ENCODE peak calls at places on chromosomes 4 and X, in nine cellular contexts. One of them, this sample, is unnamed.
A peak's percentile ranks its signal among the peaks of the same experiment; 100 is the strongest.

GRCh38 chr4:17781072-17781830 is at the start of gene FAM184B:
- DNase-seq in AG09309: no peak
- DNase-seq in fibroblast of lung: no peak
- DNase-seq in AG04449: no peak
- DNase-seq in BE2C: peak; percentile 18
- DNase-seq in CD4-positive, alpha-beta T cell: no peak
- DNase-seq in choroid plexus epithelial cell: no peak
- DNase-seq in WTC11: peak; percentile 47
- DNase-seq in GM12878: no peak
- DNase-seq in this sample: no peak

GRCh38 chr4:26105815-26106699 is 192.0 kb downstream of the SMIM20 start:
- DNase-seq in AG09309: no peak
- DNase-seq in fibroblast of lung: peak; percentile 84
- DNase-seq in AG04449: no peak
- DNase-seq in BE2C: no peak
- DNase-seq in CD4-positive, alpha-beta T cell: no peak
- DNase-seq in choroid plexus epithelial cell: peak; percentile 65
- DNase-seq in WTC11: no peak
- DNase-seq in GM12878: no peak
- DNase-seq in this sample: no peak

GRCh38 chr4:121648518-121648917 is 48.3 kb downstream of the ANXA5 start:
- DNase-seq in AG09309: no peak
- DNase-seq in fibroblast of lung: no peak
- DNase-seq in AG04449: no peak
- DNase-seq in BE2C: no peak
- DNase-seq in CD4-positive, alpha-beta T cell: no peak
- DNase-seq in choroid plexus epithelial cell: no peak
- DNase-seq in WTC11: peak; percentile 11
- DNase-seq in GM12878: no peak
- DNase-seq in this sample: no peak

GRCh38 chr4:36290641-36291040 is 9.2 kb downstream of the DTHD1 start:
- DNase-seq in AG09309: no peak
- DNase-seq in fibroblast of lung: no peak
- DNase-seq in AG04449: no peak
- DNase-seq in BE2C: no peak
- DNase-seq in CD4-positive, alpha-beta T cell: no peak
- DNase-seq in choroid plexus epithelial cell: no peak
- DNase-seq in WTC11: no peak
- DNase-seq in GM12878: no peak
- DNase-seq in this sample: no peak

GRCh38 chr4:186904104-186904503 is 180.4 kb upstream of the FAT1 start:
- DNase-seq in AG09309: peak; percentile 80
- DNase-seq in fibroblast of lung: peak; percentile 80
- DNase-seq in AG04449: peak; percentile 84
- DNase-seq in BE2C: no peak
- DNase-seq in CD4-positive, alpha-beta T cell: no peak
- DNase-seq in choroid plexus epithelial cell: peak; percentile 92
- DNase-seq in WTC11: no peak
- DNase-seq in GM12878: no peak
- DNase-seq in this sample: no peak

GRCh38 chr4:182644326-182645050 is 272.7 kb downstream of the DCTD start:
- DNase-seq in AG09309: no peak
- DNase-seq in fibroblast of lung: no peak
- DNase-seq in AG04449: peak; percentile 29
- DNase-seq in BE2C: no peak
- DNase-seq in CD4-positive, alpha-beta T cell: no peak
- DNase-seq in choroid plexus epithelial cell: peak; percentile 46
- DNase-seq in WTC11: no peak
- DNase-seq in GM12878: no peak
- DNase-seq in this sample: no peak

GRCh38 chr4:150501983-150502382 is 80.0 kb upstream of the MAB21L2 start:
- DNase-seq in AG09309: no peak
- DNase-seq in fibroblast of lung: no peak
- DNase-seq in AG04449: no peak
- DNase-seq in BE2C: no peak
- DNase-seq in CD4-positive, alpha-beta T cell: no peak
- DNase-seq in choroid plexus epithelial cell: peak; percentile 24
- DNase-seq in WTC11: no peak
- DNase-seq in GM12878: no peak
- DNase-seq in this sample: no peak

GRCh38 chrX:105191878-105192277 is 28.6 kb downstream of the TEX13A start:
- DNase-seq in AG09309: no peak
- DNase-seq in fibroblast of lung: no peak
- DNase-seq in AG04449: no peak
- DNase-seq in BE2C: no peak
- DNase-seq in CD4-positive, alpha-beta T cell: no peak
- DNase-seq in choroid plexus epithelial cell: peak; percentile 48
- DNase-seq in WTC11: peak; percentile 35
- DNase-seq in GM12878: no peak
- DNase-seq in this sample: no peak

GRCh38 chr4:52600275-52600674 is 58.8 kb downstream of the USP46 start:
- DNase-seq in AG09309: no peak
- DNase-seq in fibroblast of lung: no peak
- DNase-seq in AG04449: no peak
- DNase-seq in BE2C: no peak
- DNase-seq in CD4-positive, alpha-beta T cell: no peak
- DNase-seq in choroid plexus epithelial cell: no peak
- DNase-seq in WTC11: no peak
- DNase-seq in GM12878: no peak
- DNase-seq in this sample: no peak

DNA sequence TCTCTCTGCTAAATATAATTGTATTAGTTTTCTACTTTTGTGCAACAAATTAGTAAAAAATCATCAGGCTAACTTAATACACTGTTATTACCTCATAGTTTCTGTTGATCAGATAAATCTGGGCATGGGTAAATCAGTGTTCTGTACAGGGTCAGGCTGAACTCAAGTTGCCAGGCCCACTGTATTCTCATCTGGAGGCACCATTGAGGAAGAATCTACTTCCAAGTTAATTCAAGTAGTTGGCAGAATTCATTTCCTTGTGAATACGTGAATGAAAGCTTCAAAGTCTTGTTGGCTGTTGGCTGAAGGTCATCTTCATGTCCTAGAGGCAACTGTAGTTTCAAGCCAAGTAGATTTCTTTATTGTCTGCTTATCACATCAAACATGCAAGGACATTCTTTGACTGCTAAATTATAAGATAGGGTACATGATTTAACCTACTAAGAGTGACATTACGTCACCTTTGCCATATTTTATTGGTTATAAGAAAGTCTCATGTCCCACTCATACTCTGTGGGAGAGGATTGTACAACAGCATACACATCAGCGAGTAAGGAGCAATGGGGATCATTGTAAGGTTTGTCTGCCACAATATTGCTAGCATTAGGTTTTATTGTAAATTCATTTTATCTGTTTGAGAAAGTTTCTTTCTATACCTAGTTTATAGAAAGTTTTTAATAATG is 1219.0 kb downstream of the ARAP2 start:
- DNase-seq in AG09309: no peak
- DNase-seq in fibroblast of lung: no peak
- DNase-seq in AG04449: no peak
- DNase-seq in BE2C: peak; percentile 20
- DNase-seq in CD4-positive, alpha-beta T cell: no peak
- DNase-seq in choroid plexus epithelial cell: no peak
- DNase-seq in WTC11: no peak
- DNase-seq in GM12878: no peak
- DNase-seq in this sample: no peak
- TF ChIP-seq CTCF in AG09309: no peak
- TF ChIP-seq CTCF in fibroblast of lung: no peak
- TF ChIP-seq CTCF in AG04449: no peak
- TF ChIP-seq CTCF in BE2C: no peak
- TF ChIP-seq CTCF in CD4-positive, alpha-beta T cell: no peak
- TF ChIP-seq CTCF in choroid plexus epithelial cell: no peak
- TF ChIP-seq CTCF in WTC11: no peak
- TF ChIP-seq CTCF in GM12878: no peak
- TF ChIP-seq CTCF in this sample: no peak

GRCh38 chr4:176957353-176958118 is 164.8 kb upstream of the VEGFC start:
- DNase-seq in AG09309: no peak
- DNase-seq in fibroblast of lung: no peak
- DNase-seq in AG04449: no peak
- DNase-seq in BE2C: no peak
- DNase-seq in CD4-positive, alpha-beta T cell: no peak
- DNase-seq in choroid plexus epithelial cell: no peak
- DNase-seq in WTC11: no peak
- DNase-seq in GM12878: no peak
- DNase-seq in this sample: no peak

GRCh38 chr4:176964116-176964691 is 171.5 kb upstream of the VEGFC start:
- DNase-seq in AG09309: no peak
- DNase-seq in fibroblast of lung: no peak
- DNase-seq in AG04449: no peak
- DNase-seq in BE2C: peak; percentile 27
- DNase-seq in CD4-positive, alpha-beta T cell: no peak
- DNase-seq in choroid plexus epithelial cell: no peak
- DNase-seq in WTC11: peak; percentile 42
- DNase-seq in GM12878: no peak
- DNase-seq in this sample: no peak

DNA sequence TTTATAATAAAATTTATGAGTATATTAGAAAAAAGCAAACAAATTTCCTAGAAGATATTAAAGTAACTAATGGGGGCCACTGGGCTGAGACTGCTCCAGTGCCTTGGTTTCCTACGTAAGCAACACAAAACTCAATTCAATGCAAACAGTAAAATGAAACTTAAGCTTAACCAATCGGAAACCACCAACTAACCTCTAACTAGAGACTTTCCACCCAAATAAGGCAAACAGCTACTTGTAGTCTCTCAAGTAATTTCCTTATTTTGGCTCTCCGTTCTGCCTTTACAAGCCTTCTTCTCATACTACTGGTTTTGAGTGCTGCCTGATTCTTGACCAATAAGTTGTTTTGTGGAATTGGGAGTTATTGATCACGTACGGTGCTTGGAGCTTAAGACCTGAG is 167.3 kb upstream of the VEGFC start:
- DNase-seq in AG09309: no peak
- DNase-seq in fibroblast of lung: no peak
- DNase-seq in AG04449: no peak
- DNase-seq in BE2C: no peak
- DNase-seq in CD4-positive, alpha-beta T cell: no peak
- DNase-seq in choroid plexus epithelial cell: no peak
- DNase-seq in WTC11: no peak
- DNase-seq in GM12878: no peak
- DNase-seq in this sample: no peak
- TF ChIP-seq CTCF in AG09309: no peak
- TF ChIP-seq CTCF in fibroblast of lung: no peak
- TF ChIP-seq CTCF in AG04449: no peak
- TF ChIP-seq CTCF in BE2C: no peak
- TF ChIP-seq CTCF in CD4-positive, alpha-beta T cell: no peak
- TF ChIP-seq CTCF in choroid plexus epithelial cell: no peak
- TF ChIP-seq CTCF in WTC11: no peak
- TF ChIP-seq CTCF in GM12878: no peak
- TF ChIP-seq CTCF in this sample: no peak

GRCh38 chrX:78754917-78755316 is 7.4 kb downstream of the LPAR4 start:
- DNase-seq in AG09309: no peak
- DNase-seq in fibroblast of lung: no peak
- DNase-seq in AG04449: no peak
- DNase-seq in BE2C: no peak
- DNase-seq in CD4-positive, alpha-beta T cell: no peak
- DNase-seq in choroid plexus epithelial cell: no peak
- DNase-seq in WTC11: no peak
- DNase-seq in GM12878: peak; percentile 49
- DNase-seq in this sample: no peak

GRCh38 chrX:78753571-78753970 is 6.1 kb downstream of the LPAR4 start:
- DNase-seq in AG09309: no peak
- DNase-seq in fibroblast of lung: no peak
- DNase-seq in AG04449: no peak
- DNase-seq in BE2C: no peak
- DNase-seq in CD4-positive, alpha-beta T cell: no peak
- DNase-seq in choroid plexus epithelial cell: no peak
- DNase-seq in WTC11: no peak
- DNase-seq in GM12878: no peak
- DNase-seq in this sample: no peak

DNA sequence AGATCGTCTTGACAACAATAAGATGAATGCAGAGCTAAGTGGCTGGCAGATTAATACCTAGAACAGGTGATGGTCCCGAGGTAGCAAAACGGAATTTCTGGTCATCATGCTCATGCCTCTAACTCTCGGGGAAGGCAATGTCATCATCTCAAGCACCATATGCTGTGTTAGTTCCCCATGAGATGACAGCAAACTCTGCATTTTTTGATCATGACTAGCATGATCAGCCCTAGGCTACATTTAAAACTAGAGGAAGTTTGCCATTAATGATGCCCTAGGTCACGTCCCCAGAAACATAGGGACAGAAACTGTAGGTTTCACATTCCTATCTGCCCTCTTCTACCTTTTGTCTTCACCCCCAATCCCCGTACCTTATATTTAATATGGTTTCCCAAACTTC is 11.6 kb downstream of the LPAR4 start:
- DNase-seq in AG09309: no peak
- DNase-seq in fibroblast of lung: no peak
- DNase-seq in AG04449: no peak
- DNase-seq in BE2C: no peak
- DNase-seq in CD4-positive, alpha-beta T cell: no peak
- DNase-seq in choroid plexus epithelial cell: no peak
- DNase-seq in WTC11: no peak
- DNase-seq in GM12878: no peak
- DNase-seq in this sample: no peak
- TF ChIP-seq CTCF in AG09309: no peak
- TF ChIP-seq CTCF in fibroblast of lung: no peak
- TF ChIP-seq CTCF in AG04449: no peak
- TF ChIP-seq CTCF in BE2C: no peak
- TF ChIP-seq CTCF in CD4-positive, alpha-beta T cell: no peak
- TF ChIP-seq CTCF in choroid plexus epithelial cell: no peak
- TF ChIP-seq CTCF in WTC11: no peak
- TF ChIP-seq CTCF in GM12878: no peak
- TF ChIP-seq CTCF in this sample: no peak

GRCh38 chr4:7964459-7964858 is 24.8 kb upstream of the AFAP1 start:
- DNase-seq in AG09309: no peak
- DNase-seq in fibroblast of lung: no peak
- DNase-seq in AG04449: no peak
- DNase-seq in BE2C: no peak
- DNase-seq in CD4-positive, alpha-beta T cell: no peak
- DNase-seq in choroid plexus epithelial cell: no peak
- DNase-seq in WTC11: no peak
- DNase-seq in GM12878: no peak
- DNase-seq in this sample: no peak
- TF ChIP-seq CTCF in AG09309: no peak
- TF ChIP-seq CTCF in fibroblast of lung: no peak
- TF ChIP-seq CTCF in AG04449: no peak
- TF ChIP-seq CTCF in BE2C: peak; percentile 4
- TF ChIP-seq CTCF in CD4-positive, alpha-beta T cell: no peak
- TF ChIP-seq CTCF in choroid plexus epithelial cell: no peak
- TF ChIP-seq CTCF in WTC11: no peak
- TF ChIP-seq CTCF in GM12878: no peak
- TF ChIP-seq CTCF in this sample: no peak